ENCODE peak calls at places on chromosomes 4 and X, in ten cellular contexts. G is CD8-positive, alpha-beta T cell; P is NCI-H1092; V is EH; T is astrocyte of the cerebellum; I is epithelial cell of esophagus; C is posterior cingulate gyrus; W is SHP77; D is WTC11; Q is GM12892. K is an unnamed sample.
A peak's percentile ranks its signal among the peaks of the same experiment; 100 is the strongest.

GRCh38 chrX:133053854-133054565 is 42.9 kb downstream of the USP26 start:
- DNase-seq in G (no peak), P (no peak), V (no peak), T (no peak), I (peak; percentile 19), C (no peak), W (no peak), D (no peak), Q (no peak), K (no peak)

GRCh38 chr4:16157609-16158503 is 68.4 kb downstream of the TAPT1 start:
- DNase-seq in G (no peak), P (no peak), V (no peak), T (no peak), I (no peak), C (no peak), W (no peak), D (no peak), Q (no peak), K (no peak)

GRCh38 chrX:43750248-43750676 is 94.2 kb downstream of the MAOA start:
- DNase-seq in G (peak; percentile 23), P (peak; percentile 60), V (peak; percentile 46), T (peak; percentile 24), I (peak; percentile 61), C (peak; percentile 8), W (peak; percentile 45), D (peak; percentile 33), Q (peak; percentile 20), K (peak; percentile 11)

GRCh38 chr4:130825283-130825682 is 1729.3 kb downstream of the C4orf33 start:
- DNase-seq in G (no peak), P (no peak), V (no peak), T (peak; percentile 16), I (peak; percentile 1), C (no peak), W (no peak), D (no peak), Q (no peak), K (no peak)

GRCh38 chrX:39900788-39901170 is 197.0 kb downstream of the BCOR start:
- DNase-seq in G (no peak), P (peak; percentile 31), V (no peak), T (no peak), I (no peak), C (no peak), W (no peak), D (no peak), Q (no peak), K (no peak)

GRCh38 chr4:95508421-95508820 is 40.4 kb downstream of the UNC5C start:
- DNase-seq in G (no peak), P (no peak), V (no peak), T (peak; percentile 26), I (no peak), C (no peak), W (no peak), D (no peak), Q (no peak), K (no peak)

GRCh38 chrX:145843196-145843595 is 25.6 kb downstream of the SLITRK2 start:
- DNase-seq in G (no peak), P (no peak), V (no peak), T (no peak), I (no peak), C (no peak), W (no peak), D (no peak), Q (no peak), K (no peak)

GRCh38 chr4:83662204-83662603 is 126.3 kb downstream of the GPAT3 start:
- DNase-seq in G (no peak), P (no peak), V (no peak), T (no peak), I (no peak), C (no peak), W (no peak), D (no peak), Q (no peak), K (no peak)

GRCh38 chr4:181821039-181822004 is 421.9 kb upstream of the TENM3 start:
- DNase-seq in G (no peak), P (peak; percentile 41), V (peak; percentile 56), T (peak; percentile 23), I (peak; percentile 63), C (no peak), W (no peak), D (no peak), Q (no peak), K (no peak)